ENCODE peak calls at places on chromosomes 5 and 9, in eight cellular contexts. U is endothelial cell, D is stromal cell of bone marrow, J is NCI-H82, R is fibroblast of mammary gland, Y is adipocyte, V is left colon, M is mesenteric fat pad. T is an unnamed sample.

GRCh38 chr5:142611154-142611553 is 74.7 kb downstream of the FGF1 start:
- DNase-seq in U (peak), D (peak), J (peak), R (peak), Y (peak), V (peak), M (no peak), T (peak)

GRCh38 chr9:104758974-104759373 is 5.0 kb upstream of the NIPSNAP3B start:
- DNase-seq in U (no peak), D (no peak), J (no peak), R (no peak), Y (no peak), V (no peak), M (no peak), T (no peak)

GRCh38 chr5:27592231-27592630 is 553.8 kb upstream of the CDH9 start:
- DNase-seq in U (no peak), D (no peak), J (no peak), R (peak), Y (no peak), V (no peak), M (no peak), T (no peak)

GRCh38 chr5:180313677-180314076 is 21.8 kb upstream of the MAPK9 start:
- DNase-seq in U (peak), D (no peak), J (peak), R (no peak), Y (peak), V (peak), M (no peak), T (no peak)

GRCh38 chr9:28378236-28378635 is 805.0 kb upstream of the C9orf72 start:
- DNase-seq in U (no peak), D (no peak), J (no peak), R (no peak), Y (no peak), V (no peak), M (no peak), T (no peak)

GRCh38 chr5:141717043-141717442 is 35.0 kb upstream of the ARAP3 start:
- DNase-seq in U (no peak), D (no peak), J (no peak), R (no peak), Y (no peak), V (no peak), M (no peak), T (no peak)

GRCh38 chr5:167261309-167262100 is 1029.9 kb upstream of the WWC1 start:
- DNase-seq in U (no peak), D (no peak), J (peak), R (peak), Y (no peak), V (no peak), M (no peak), T (no peak)

GRCh38 chr5:16456103-16456832 is 9.3 kb downstream of the ZNF622 start:
- DNase-seq in U (peak), D (peak), J (peak), R (peak), Y (peak), V (no peak), M (no peak), T (peak)

GRCh38 chr9:134083451-134083850 is 15.6 kb upstream of the BRD3 start:
- DNase-seq in U (no peak), D (no peak), J (no peak), R (no peak), Y (no peak), V (no peak), M (no peak), T (no peak)

GRCh38 chr5:10409504-10409903 is 32.2 kb upstream of the ROPN1L start:
- DNase-seq in U (no peak), D (no peak), J (no peak), R (no peak), Y (no peak), V (no peak), M (no peak), T (no peak)